ENCODE peak calls at places on chromosomes 6 and 20, in five cellular contexts. One of them, this sample, is unnamed.

GRCh38 chr6:37480951-37481597 is 18.6 kb downstream of the CCDC167 start:
- DNase-seq in left ventricle myocardium inferior: no peak
- DNase-seq in A549: no peak
- DNase-seq in endothelial cell of umbilical vein: no peak
- DNase-seq in effector memory CD4-positive, alpha-beta T cell: no peak
- DNase-seq in this sample: no peak

GRCh38 chr20:64041040-64041780 is 5.2 kb downstream of the C20orf204 start:
- DNase-seq in left ventricle myocardium inferior: no peak
- DNase-seq in A549: no peak
- DNase-seq in endothelial cell of umbilical vein: peak; percentile 24
- DNase-seq in effector memory CD4-positive, alpha-beta T cell: no peak
- DNase-seq in this sample: no peak

GRCh38 chr6:109309917-109310316 is 72.3 kb downstream of the CD164 start:
- DNase-seq in left ventricle myocardium inferior: no peak
- DNase-seq in A549: no peak
- DNase-seq in endothelial cell of umbilical vein: no peak
- DNase-seq in effector memory CD4-positive, alpha-beta T cell: no peak
- DNase-seq in this sample: no peak

GRCh38 chr20:57530327-57530981 is 5.5 kb upstream of the CTCFL start:
- DNase-seq in left ventricle myocardium inferior: no peak
- DNase-seq in A549: no peak
- DNase-seq in endothelial cell of umbilical vein: no peak
- DNase-seq in effector memory CD4-positive, alpha-beta T cell: no peak
- DNase-seq in this sample: no peak

GRCh38 chr6:106163966-106164877 is 78.1 kb downstream of the PRDM1 start:
- DNase-seq in left ventricle myocardium inferior: no peak
- DNase-seq in A549: no peak
- DNase-seq in endothelial cell of umbilical vein: no peak
- DNase-seq in effector memory CD4-positive, alpha-beta T cell: no peak
- DNase-seq in this sample: peak; percentile 83

GRCh38 chr6:54846243-54846856 is at the start of gene FAM83B:
- DNase-seq in left ventricle myocardium inferior: no peak
- DNase-seq in A549: no peak
- DNase-seq in endothelial cell of umbilical vein: no peak
- DNase-seq in effector memory CD4-positive, alpha-beta T cell: no peak
- DNase-seq in this sample: no peak

GRCh38 chr6:97812940-97813339 is 529.9 kb upstream of the MMS22L start:
- DNase-seq in left ventricle myocardium inferior: no peak
- DNase-seq in A549: no peak
- DNase-seq in endothelial cell of umbilical vein: no peak
- DNase-seq in effector memory CD4-positive, alpha-beta T cell: no peak
- DNase-seq in this sample: peak; percentile 26

GRCh38 chr6:117110146-117110545 is 155.2 kb upstream of the VGLL2 start:
- DNase-seq in left ventricle myocardium inferior: no peak
- DNase-seq in A549: no peak
- DNase-seq in endothelial cell of umbilical vein: no peak
- DNase-seq in effector memory CD4-positive, alpha-beta T cell: no peak
- DNase-seq in this sample: no peak

GRCh38 chr6:168299541-168300511 is 19.8 kb downstream of the DACT2 start:
- DNase-seq in left ventricle myocardium inferior: no peak
- DNase-seq in A549: no peak
- DNase-seq in endothelial cell of umbilical vein: no peak
- DNase-seq in effector memory CD4-positive, alpha-beta T cell: no peak
- DNase-seq in this sample: no peak

GRCh38 chr20:46970937-46971630 is 76.4 kb downstream of the EYA2 start:
- DNase-seq in left ventricle myocardium inferior: no peak
- DNase-seq in A549: peak; percentile 92
- DNase-seq in endothelial cell of umbilical vein: peak; percentile 24
- DNase-seq in effector memory CD4-positive, alpha-beta T cell: no peak
- DNase-seq in this sample: peak; percentile 66

GRCh38 chr20:49420292-49420691 is 62.2 kb downstream of the KCNB1 start:
- DNase-seq in left ventricle myocardium inferior: no peak
- DNase-seq in A549: no peak
- DNase-seq in endothelial cell of umbilical vein: no peak
- DNase-seq in effector memory CD4-positive, alpha-beta T cell: no peak
- DNase-seq in this sample: no peak

GRCh38 chr6:37308084-37308817 is 45.5 kb upstream of the RNF8 start:
- DNase-seq in left ventricle myocardium inferior: no peak
- DNase-seq in A549: no peak
- DNase-seq in endothelial cell of umbilical vein: peak; percentile 49
- DNase-seq in effector memory CD4-positive, alpha-beta T cell: no peak
- DNase-seq in this sample: peak; percentile 73

GRCh38 chr6:96304997-96305396 is 216.6 kb upstream of the UFL1 start:
- DNase-seq in left ventricle myocardium inferior: no peak
- DNase-seq in A549: no peak
- DNase-seq in endothelial cell of umbilical vein: no peak
- DNase-seq in effector memory CD4-positive, alpha-beta T cell: no peak
- DNase-seq in this sample: no peak

GRCh38 chr6:142700676-142701185 is 244.2 kb downstream of the HIVEP2 start:
- DNase-seq in left ventricle myocardium inferior: no peak
- DNase-seq in A549: no peak
- DNase-seq in endothelial cell of umbilical vein: no peak
- DNase-seq in effector memory CD4-positive, alpha-beta T cell: no peak
- DNase-seq in this sample: no peak

GRCh38 chr20:50572922-50573777 is 63.0 kb downstream of the PTPN1 start:
- DNase-seq in left ventricle myocardium inferior: peak; percentile 60
- DNase-seq in A549: no peak
- DNase-seq in endothelial cell of umbilical vein: peak; percentile 86
- DNase-seq in effector memory CD4-positive, alpha-beta T cell: no peak
- DNase-seq in this sample: peak; percentile 59

GRCh38 chr6:12472601-12473038 is 182.5 kb downstream of the EDN1 start:
- DNase-seq in left ventricle myocardium inferior: peak; percentile 37
- DNase-seq in A549: no peak
- DNase-seq in endothelial cell of umbilical vein: no peak
- DNase-seq in effector memory CD4-positive, alpha-beta T cell: no peak
- DNase-seq in this sample: peak; percentile 83

GRCh38 chr20:25292176-25292891 is 44.4 kb downstream of the PYGB start:
- DNase-seq in left ventricle myocardium inferior: no peak
- DNase-seq in A549: no peak
- DNase-seq in endothelial cell of umbilical vein: no peak
- DNase-seq in effector memory CD4-positive, alpha-beta T cell: no peak
- DNase-seq in this sample: no peak

GRCh38 chr6:126176266-126176665 is 163.6 kb upstream of the CENPW start:
- DNase-seq in left ventricle myocardium inferior: no peak
- DNase-seq in A549: no peak
- DNase-seq in endothelial cell of umbilical vein: peak; percentile 51
- DNase-seq in effector memory CD4-positive, alpha-beta T cell: no peak
- DNase-seq in this sample: no peak

GRCh38 chr20:40961686-40962640 is 66.7 kb upstream of the TOP1 start:
- DNase-seq in left ventricle myocardium inferior: no peak
- DNase-seq in A549: no peak
- DNase-seq in endothelial cell of umbilical vein: no peak
- DNase-seq in effector memory CD4-positive, alpha-beta T cell: no peak
- DNase-seq in this sample: peak; percentile 23

DNA sequence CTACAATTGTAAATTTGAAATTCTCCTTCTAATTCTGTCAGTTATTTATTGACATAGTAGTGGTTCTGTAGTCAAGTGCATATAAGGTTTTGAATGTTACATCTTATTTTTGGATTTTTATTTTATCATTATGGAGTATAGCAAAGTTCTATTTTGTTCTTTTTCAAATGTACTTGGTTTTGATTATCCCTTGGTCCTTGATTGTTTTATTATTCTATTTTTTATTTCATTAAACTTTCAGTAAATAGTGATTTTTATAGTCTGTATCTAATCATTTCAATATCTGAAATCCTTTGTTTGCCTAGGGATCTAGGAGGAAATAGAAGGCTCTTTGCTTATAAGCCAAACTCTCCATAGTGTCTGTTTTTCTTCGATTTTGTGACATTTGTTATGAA is 87.8 kb downstream of the HFE start:
- DNase-seq in left ventricle myocardium inferior: no peak
- DNase-seq in A549: no peak
- DNase-seq in endothelial cell of umbilical vein: no peak
- DNase-seq in effector memory CD4-positive, alpha-beta T cell: no peak
- DNase-seq in this sample: no peak
- H3K4me3 ChIP-seq in left ventricle myocardium inferior: no peak overlapping the region
- H3K4me3 ChIP-seq in A549: no peak overlapping the region
- H3K4me3 ChIP-seq in endothelial cell of umbilical vein: no peak overlapping the region
- H3K4me3 ChIP-seq in effector memory CD4-positive, alpha-beta T cell: no peak overlapping the region
- H3K4me3 ChIP-seq in this sample: no peak overlapping the region

DNA sequence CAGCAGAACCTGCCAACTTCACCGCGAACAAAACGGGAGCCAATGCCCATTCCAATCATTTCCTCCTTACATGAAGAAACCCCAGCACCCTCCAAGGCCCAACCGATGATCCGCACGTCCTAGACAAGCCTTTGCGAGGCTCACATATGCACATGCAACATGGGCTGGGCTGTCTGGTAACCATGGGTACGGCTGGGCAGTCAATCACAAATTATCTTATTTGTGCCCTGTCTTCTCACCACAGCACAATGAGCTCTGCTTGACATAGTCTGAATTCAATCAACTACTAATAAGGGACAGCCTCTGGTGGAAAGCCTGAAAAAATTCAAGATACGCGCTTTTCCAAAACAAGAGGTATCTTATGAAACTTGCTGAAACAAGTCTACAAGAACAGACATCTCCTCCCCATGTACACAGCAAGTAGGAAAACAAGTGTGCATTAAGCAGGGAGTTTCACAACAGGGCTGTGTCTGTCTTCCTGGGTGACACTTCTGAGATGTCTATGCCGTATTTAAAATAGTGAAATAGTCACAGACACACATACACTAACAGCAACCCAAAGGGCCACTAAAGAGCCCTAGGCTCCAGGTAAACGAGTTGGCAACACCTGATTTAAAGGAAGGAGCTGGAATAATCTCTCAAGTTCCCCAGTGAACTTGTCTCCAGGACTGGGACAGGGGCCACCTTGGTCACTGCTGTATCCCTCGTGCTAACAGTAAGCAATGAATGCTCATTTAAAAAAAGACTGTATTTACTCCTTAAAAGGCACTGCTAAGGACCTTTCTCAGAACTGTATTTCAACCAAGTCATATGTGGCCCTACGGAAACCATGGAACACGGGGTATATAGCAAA is 1.5 kb downstream of the DIDO1 start:
- DNase-seq in left ventricle myocardium inferior: no peak
- DNase-seq in A549: no peak
- DNase-seq in endothelial cell of umbilical vein: peak; percentile 47
- DNase-seq in effector memory CD4-positive, alpha-beta T cell: no peak
- DNase-seq in this sample: peak; percentile 42
- H3K27ac ChIP-seq in left ventricle myocardium inferior: peak overlapping the region; percentile 96
- H3K27ac ChIP-seq in A549: peak overlapping the region; percentile 98
- H3K27ac ChIP-seq in endothelial cell of umbilical vein: peak overlapping the region; percentile 58
- H3K27ac ChIP-seq in effector memory CD4-positive, alpha-beta T cell: peak overlapping the region; percentile 93
- H3K27ac ChIP-seq in this sample: peak overlapping the region; percentile 83

GRCh38 chr6:41624621-41625365 is 13.5 kb upstream of the MDFI start:
- DNase-seq in left ventricle myocardium inferior: no peak
- DNase-seq in A549: no peak
- DNase-seq in endothelial cell of umbilical vein: no peak
- DNase-seq in effector memory CD4-positive, alpha-beta T cell: no peak
- DNase-seq in this sample: no peak
- H3K4me3 ChIP-seq in left ventricle myocardium inferior: no peak overlapping the region
- H3K4me3 ChIP-seq in A549: no peak overlapping the region
- H3K4me3 ChIP-seq in endothelial cell of umbilical vein: no peak overlapping the region
- H3K4me3 ChIP-seq in effector memory CD4-positive, alpha-beta T cell: no peak overlapping the region
- H3K4me3 ChIP-seq in this sample: no peak overlapping the region

DNA sequence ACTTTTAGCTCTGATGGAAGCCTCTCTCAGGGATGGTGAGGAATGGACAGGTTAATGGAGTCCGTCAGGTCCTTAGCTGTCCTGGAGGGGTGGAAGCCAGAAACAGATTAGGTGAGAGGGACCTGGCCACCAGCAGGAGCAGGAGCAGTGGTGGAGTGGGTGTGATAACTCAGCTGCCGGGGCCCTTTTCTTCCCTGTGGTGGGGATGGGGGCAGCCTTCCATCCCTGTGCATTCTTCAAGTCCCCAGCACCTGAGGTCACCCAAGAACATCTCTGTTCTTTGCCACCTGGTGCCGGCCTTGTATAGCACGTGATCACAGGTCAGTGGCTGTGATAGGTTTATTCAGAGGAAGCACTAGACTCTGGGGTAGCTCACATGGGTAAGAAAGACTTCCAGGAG is 16.5 kb downstream of the ERGIC3 start:
- DNase-seq in left ventricle myocardium inferior: no peak
- DNase-seq in A549: no peak
- DNase-seq in endothelial cell of umbilical vein: no peak
- DNase-seq in effector memory CD4-positive, alpha-beta T cell: no peak
- DNase-seq in this sample: no peak
- H3K27ac ChIP-seq in left ventricle myocardium inferior: no peak overlapping the region
- H3K27ac ChIP-seq in A549: no peak overlapping the region
- H3K27ac ChIP-seq in endothelial cell of umbilical vein: no peak overlapping the region
- H3K27ac ChIP-seq in effector memory CD4-positive, alpha-beta T cell: no peak overlapping the region
- H3K27ac ChIP-seq in this sample: no peak overlapping the region

DNA sequence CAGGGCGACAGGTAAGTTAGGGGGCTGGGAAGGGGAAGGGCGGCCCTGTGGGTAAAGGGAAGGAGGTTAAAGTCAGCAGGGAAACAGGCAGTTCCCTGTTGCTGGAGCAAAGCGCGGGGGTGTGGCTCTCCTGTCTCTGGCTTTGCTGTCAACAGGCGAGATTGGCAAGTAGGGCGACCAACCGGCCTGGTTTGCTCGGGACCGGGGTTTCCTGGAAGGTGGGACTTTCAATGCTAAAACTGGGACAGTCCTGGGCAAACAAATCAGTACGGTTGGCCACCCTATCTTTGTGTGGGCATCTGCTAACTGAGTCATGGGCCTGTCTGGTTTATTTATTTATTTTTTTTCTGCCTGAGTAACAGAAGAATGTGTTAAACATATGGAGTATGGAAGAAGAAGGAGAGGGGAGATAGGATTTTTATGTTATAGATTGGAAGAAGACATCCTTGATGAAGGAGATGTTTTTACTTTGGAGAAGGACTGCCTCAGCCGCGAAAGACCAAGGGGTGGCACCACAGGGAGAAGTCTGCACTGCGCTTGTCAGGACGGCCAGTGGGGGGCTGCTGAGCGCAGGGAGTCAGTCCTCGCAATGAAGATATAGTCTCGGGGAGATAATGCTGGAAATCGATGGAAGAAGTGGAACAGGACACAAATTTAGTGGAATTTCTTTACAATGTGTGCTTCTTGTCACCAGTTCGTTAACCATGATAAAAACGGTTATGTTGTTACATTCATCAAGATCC is 43.4 kb upstream of the ESR1 start:
- DNase-seq in left ventricle myocardium inferior: peak; percentile 95
- DNase-seq in A549: peak; percentile 58
- DNase-seq in endothelial cell of umbilical vein: peak; percentile 86
- DNase-seq in effector memory CD4-positive, alpha-beta T cell: no peak
- DNase-seq in this sample: peak; percentile 81
- H3K4me3 ChIP-seq in left ventricle myocardium inferior: peak overlapping the region; percentile 57
- H3K4me3 ChIP-seq in A549: peak overlapping the region; percentile 15
- H3K4me3 ChIP-seq in endothelial cell of umbilical vein: no peak overlapping the region
- H3K4me3 ChIP-seq in effector memory CD4-positive, alpha-beta T cell: no peak overlapping the region
- H3K4me3 ChIP-seq in this sample: peak overlapping the region; percentile 34

DNA sequence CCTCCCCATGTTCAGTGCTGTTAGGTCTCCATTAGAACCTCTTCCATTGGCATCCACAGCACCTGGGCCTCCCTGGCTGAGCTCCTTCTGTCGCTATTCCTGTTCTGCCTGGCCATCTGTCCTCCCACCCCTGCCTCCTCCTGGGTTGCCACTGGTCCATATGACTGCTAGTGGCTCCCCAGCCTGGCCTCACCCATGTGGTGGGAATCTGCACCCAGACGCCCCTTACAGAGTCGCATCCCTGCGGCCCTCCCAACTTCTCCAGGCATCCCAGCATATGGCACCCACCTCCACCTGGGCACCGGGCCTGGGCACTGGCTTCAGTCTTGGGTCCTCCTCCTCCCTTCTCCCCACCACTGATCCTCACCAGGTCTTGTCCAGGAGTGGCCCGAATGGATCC is 7.7 kb downstream of the CDC25B start:
- DNase-seq in left ventricle myocardium inferior: no peak
- DNase-seq in A549: no peak
- DNase-seq in endothelial cell of umbilical vein: no peak
- DNase-seq in effector memory CD4-positive, alpha-beta T cell: no peak
- DNase-seq in this sample: no peak
- H3K27ac ChIP-seq in left ventricle myocardium inferior: no peak overlapping the region
- H3K27ac ChIP-seq in A549: peak overlapping the region; percentile 95
- H3K27ac ChIP-seq in endothelial cell of umbilical vein: no peak overlapping the region
- H3K27ac ChIP-seq in effector memory CD4-positive, alpha-beta T cell: peak overlapping the region; percentile 40
- H3K27ac ChIP-seq in this sample: no peak overlapping the region

This sample was measured in astrocyte.